ENCODE peak calls at places on chromosomes 1 and 21, in four cellular contexts. I is upper lobe of right lung, D is tibial artery, L is AG10803. W is an unnamed sample.
A peak's percentile ranks its signal among the peaks of the same experiment; 100 is the strongest.

GRCh38 chr1:247209306-247209900 is 37.6 kb upstream of the ZNF124 start:
- DNase-seq in L (peak; percentile 3), I (no peak), D (no peak), W (peak; percentile 3)

GRCh38 chr1:242083742-242084141 is 84.8 kb upstream of the MAP1LC3C start:
- DNase-seq in L (no peak), I (no peak), D (no peak), W (no peak)

GRCh38 chr1:43619314-43619790 is 30.6 kb upstream of the KDM4A start:
- DNase-seq in L (no peak), I (no peak), D (no peak), W (no peak)

GRCh38 chr1:230330157-230330556 is 96.0 kb downstream of the PGBD5 start:
- DNase-seq in L (no peak), I (no peak), D (no peak), W (no peak)

GRCh38 chr1:246095441-246095840 is 411.6 kb downstream of the SMYD3 start:
- DNase-seq in D (no peak), L (no peak), I (no peak), W (no peak)

GRCh38 chr1:54579337-54579781 is 31.3 kb downstream of the ACOT11 start:
- DNase-seq in I (no peak), D (no peak), L (no peak), W (no peak)

GRCh38 chr1:54795100-54795665 is 5.9 kb downstream of the TTC22 start:
- DNase-seq in D (no peak), L (no peak), I (no peak), W (no peak)

GRCh38 chr21:46425061-46425460 is 33.6 kb upstream of the DIP2A start:
- DNase-seq in L (no peak), I (no peak), D (no peak), W (no peak)

GRCh38 chr1:14543191-14543849 is 55.2 kb upstream of the KAZN start:
- DNase-seq in D (no peak), I (no peak), L (peak; percentile 49), W (peak; percentile 60)

GRCh38 chr1:203422656-203423055 is 53.0 kb upstream of the PRELP start:
- DNase-seq in I (no peak), D (no peak), L (peak; percentile 80), W (no peak)

GRCh38 chr1:115771847-115772457 is 3.4 kb upstream of the CASQ2 start:
- DNase-seq in D (peak; percentile 57), L (peak; percentile 86), I (no peak), W (peak; percentile 87)

GRCh38 chr1:202198360-202198711 is 4.7 kb downstream of the LGR6 start:
- DNase-seq in I (no peak), D (no peak), L (no peak), W (no peak)

GRCh38 chr1:202199141-202199889 is 5.7 kb downstream of the LGR6 start:
- DNase-seq in I (no peak), L (no peak), D (no peak), W (no peak)

GRCh38 chr1:202200669-202201068 is 7.1 kb downstream of the LGR6 start:
- DNase-seq in D (peak; percentile 54), L (no peak), I (no peak), W (no peak)

GRCh38 chr1:202201266-202201665 is 7.7 kb downstream of the LGR6 start:
- DNase-seq in D (no peak), L (no peak), I (no peak), W (no peak)

DNA sequence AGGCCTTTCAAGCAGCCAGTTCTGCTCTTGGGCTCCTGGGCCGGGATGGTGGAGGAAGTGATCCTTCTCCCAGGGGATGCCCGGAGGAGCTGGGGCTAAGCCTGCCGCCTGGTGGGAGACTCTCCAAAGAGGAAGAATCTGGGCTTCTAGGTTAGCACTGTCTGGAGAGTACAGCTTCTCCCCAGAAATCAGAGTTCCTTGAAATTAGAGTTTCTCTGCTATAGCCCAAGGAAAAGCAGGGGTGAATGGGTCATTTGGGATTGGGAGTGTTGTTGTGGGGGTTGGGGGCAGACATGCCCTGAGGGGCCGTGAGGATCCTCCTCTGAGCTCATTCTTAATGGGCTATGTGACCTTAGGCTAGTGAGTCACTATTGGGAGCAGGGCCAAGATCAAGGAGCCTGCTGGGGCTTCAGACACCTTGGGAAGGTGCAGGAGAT is 6.5 kb downstream of the LGR6 start:
- DNase-seq in I (no peak), L (no peak), D (peak; percentile 35), W (no peak)
- TF ChIP-seq CTCF in I (no peak), L (no peak), D (no peak), W (no peak)

GRCh38 chr1:166705376-166706289 is 133.6 kb upstream of the POGK start:
- DNase-seq in L (no peak), I (no peak), D (no peak), W (no peak)
- H3K4me3 ChIP-seq in L (no peak overlapping the region), I (no peak overlapping the region), D (no peak overlapping the region), W (no peak overlapping the region)

DNA sequence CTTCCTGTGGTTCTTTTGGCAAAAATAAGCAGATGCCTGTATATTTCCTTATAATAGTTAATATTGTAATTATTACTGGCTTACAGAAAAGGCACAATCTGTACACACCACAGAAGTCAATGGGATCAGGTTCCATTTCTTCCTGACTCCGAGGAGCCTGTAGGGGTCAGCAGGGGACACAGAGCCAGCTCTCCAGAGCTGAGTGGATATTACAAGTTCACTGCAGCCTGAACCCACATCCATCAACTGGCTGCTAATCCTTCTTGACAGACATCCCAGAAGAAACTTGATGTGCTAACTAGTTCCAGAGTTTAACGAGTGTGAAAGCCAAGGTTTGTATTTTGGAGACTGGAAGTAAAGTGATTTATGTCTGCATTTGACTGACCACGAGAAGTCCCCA is 203.8 kb downstream of the LMX1A start:
- DNase-seq in D (no peak), L (no peak), I (no peak), W (no peak)
- TF ChIP-seq CTCF in D (no peak), L (peak; percentile 13), I (no peak), W (no peak)

GRCh38 chr1:64584479-64584878 is 114.5 kb downstream of the CACHD1 start:
- DNase-seq in L (no peak), D (no peak), I (no peak), W (no peak)
- H3K4me3 ChIP-seq in L (no peak overlapping the region), D (no peak overlapping the region), I (no peak overlapping the region), W (no peak overlapping the region)

GRCh38 chr1:48530727-48531351 is 58.8 kb upstream of the SPATA6 start:
- DNase-seq in D (no peak), L (peak; percentile 5), I (peak; percentile 83), W (peak; percentile 51)
- TF ChIP-seq CTCF in D (no peak), L (peak; percentile 46), I (peak; percentile 46), W (peak; percentile 72)

DNA sequence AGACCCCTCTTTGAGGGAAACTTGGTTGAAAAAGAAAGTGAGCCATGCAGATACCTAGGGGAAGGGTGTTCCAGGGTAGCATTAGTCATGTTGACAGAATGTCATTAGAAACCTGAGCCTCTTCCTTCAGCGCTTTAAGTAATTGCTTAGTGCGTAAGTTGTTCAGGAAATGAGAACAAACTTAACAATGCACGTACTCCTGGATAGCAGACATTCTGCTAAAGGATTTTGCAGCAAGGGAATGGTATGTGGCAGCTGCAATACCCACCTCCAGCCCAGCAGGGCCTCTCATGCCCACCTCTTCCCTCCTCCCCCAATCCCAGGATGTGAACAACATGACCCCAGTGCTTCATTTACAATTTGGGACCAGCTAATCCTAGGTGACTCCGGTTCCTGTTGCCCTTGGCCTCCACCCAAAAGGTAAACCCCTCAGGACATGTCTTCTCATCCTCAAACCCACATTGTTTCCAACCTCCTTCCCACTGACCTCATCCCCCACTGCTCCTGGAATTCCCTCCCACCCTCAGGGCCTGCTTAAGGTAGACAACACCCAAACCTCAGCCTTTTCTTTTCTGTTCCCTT is 98.0 kb upstream of the BCAR3 start:
- DNase-seq in D (no peak), I (no peak), L (peak; percentile 73), W (peak; percentile 95)
- H3K4me3 ChIP-seq in D (no peak overlapping the region), I (no peak overlapping the region), L (no peak overlapping the region), W (no peak overlapping the region)

DNA sequence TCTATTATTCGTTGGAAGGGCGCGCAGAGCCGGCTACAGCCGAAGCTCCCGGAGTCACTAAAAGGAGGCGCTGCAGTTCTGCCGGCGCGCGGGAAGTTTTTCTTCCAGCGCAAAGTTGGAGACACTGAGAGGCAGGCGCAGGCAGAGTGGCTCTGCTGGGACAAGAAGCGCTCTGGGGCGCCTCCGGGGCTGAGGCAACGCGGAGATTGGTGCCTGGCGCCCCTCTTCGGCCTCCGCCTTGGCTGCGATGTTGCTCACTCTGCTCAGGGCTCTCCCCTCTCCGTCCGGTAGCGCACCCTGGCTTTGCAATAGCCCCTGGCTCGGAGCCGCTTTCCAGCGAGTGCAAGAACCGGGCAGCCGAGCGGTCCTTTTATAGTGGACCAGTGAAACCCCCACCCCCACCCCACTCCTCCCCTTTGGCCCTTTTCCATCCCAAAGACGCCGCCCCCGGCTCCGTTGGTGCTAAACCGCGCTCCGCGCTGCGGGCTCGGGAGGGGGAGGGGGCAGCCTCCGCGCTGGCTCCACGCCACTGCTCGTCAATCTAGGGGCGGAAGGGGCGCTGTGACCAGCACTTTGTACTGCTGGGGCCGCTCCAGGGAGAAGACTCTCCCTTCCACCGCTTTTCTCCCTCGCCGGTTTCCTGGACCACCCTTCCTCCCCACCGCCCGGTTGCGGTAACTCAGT is at the start of gene ADAMTS1:
- DNase-seq in L (peak; percentile 91), D (peak; percentile 93), I (peak; percentile 88), W (peak; percentile 91)
- TF ChIP-seq CTCF in L (peak; percentile 26), D (no peak), I (peak; percentile 23), W (no peak)

DNA sequence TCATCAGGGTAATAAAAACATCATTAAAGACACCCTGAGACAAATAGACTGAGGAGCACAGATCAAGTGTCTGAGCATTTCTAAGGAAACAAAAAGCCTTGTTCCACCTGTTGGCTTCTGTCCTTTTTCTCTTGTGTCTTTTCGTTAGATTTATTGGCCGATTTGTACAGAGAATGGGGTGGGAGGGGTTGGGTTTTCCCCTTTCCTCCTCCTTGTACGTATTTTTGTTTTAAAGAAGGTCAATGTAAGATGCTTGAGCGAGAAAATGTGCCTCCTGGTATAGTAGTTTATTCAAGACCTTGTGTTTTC is 1.2 kb downstream of the BCL9 start:
- DNase-seq in D (no peak), I (no peak), L (no peak), W (no peak)
- H3K4me3 ChIP-seq in D (peak overlapping the region; percentile 69), I (peak overlapping the region; percentile 64), L (peak overlapping the region; percentile 72), W (peak overlapping the region; percentile 75)

W was measured in fibroblast of pulmonary artery.